ENCODE peak calls at places on chromosome 22, in five cellular contexts. M, L, K, F and T are unnamed samples.

GRCh38 chr22:48320048-48320655 is 1507.5 kb downstream of the BRD1 start:
- DNase-seq in M (no peak), L (no peak), K (no peak), F (no peak), T (no peak)

GRCh38 chr22:19260804-19261203 is 30.7 kb downstream of the CLTCL1 start:
- DNase-seq in M (no peak), L (no peak), K (no peak), F (no peak), T (no peak)

GRCh38 chr22:37242395-37242918 is 1.6 kb downstream of the RAC2 start:
- DNase-seq in M (no peak), L (peak; percentile 80), K (no peak), F (no peak), T (no peak)

GRCh38 chr22:42217752-42218280 is 52.6 kb downstream of the TCF20 start:
- DNase-seq in M (no peak), L (no peak), K (no peak), F (no peak), T (no peak)

GRCh38 chr22:37214431-37215025 is 2.3 kb upstream of the SSTR3 start:
- DNase-seq in M (no peak), L (no peak), K (no peak), F (peak; percentile 14), T (no peak)

GRCh38 chr22:22753526-22754267 is 109.3 kb downstream of the GGTLC2 start:
- DNase-seq in M (peak; percentile 68), L (peak; percentile 25), K (peak; percentile 8), F (peak; percentile 83), T (no peak)

GRCh38 chr22:46007848-46008261 is 30.9 kb upstream of the WNT7B start:
- DNase-seq in M (no peak), L (peak; percentile 74), K (no peak), F (no peak), T (peak; percentile 72)

GRCh38 chr22:42425989-42426355 is 6.2 kb downstream of the NFAM1 start:
- DNase-seq in M (no peak), L (no peak), K (no peak), F (no peak), T (no peak)

GRCh38 chr22:39288135-39288898 is 31.1 kb downstream of the RPL3 start:
- DNase-seq in M (no peak), L (no peak), K (no peak), F (no peak), T (no peak)

GRCh38 chr22:37563153-37564081 is 3.1 kb downstream of the CDC42EP1 start:
- DNase-seq in M (no peak), L (peak; percentile 85), K (peak; percentile 88), F (no peak), T (peak; percentile 27)

GRCh38 chr22:44537016-44537936 is 39.2 kb upstream of the RTL6 start:
- DNase-seq in M (peak; percentile 49), L (no peak), K (no peak), F (no peak), T (no peak)

GRCh38 chr22:45664136-45664646 is 7.4 kb upstream of the ATXN10 start:
- DNase-seq in M (no peak), L (no peak), K (no peak), F (no peak), T (no peak)

GRCh38 chr22:45976351-45977002 is 485 bp downstream of the WNT7B start:
- DNase-seq in M (no peak), L (no peak), K (no peak), F (no peak), T (no peak)

GRCh38 chr22:49955581-49956417 is 4.8 kb upstream of the PIM3 start:
- DNase-seq in M (no peak), L (no peak), K (no peak), F (no peak), T (no peak)

GRCh38 chr22:29172216-29172615 is 33.5 kb upstream of the EMID1 start:
- DNase-seq in M (no peak), L (no peak), K (no peak), F (no peak), T (no peak)

GRCh38 chr22:29820941-29821789 is 16.9 kb downstream of the ASCC2 start:
- DNase-seq in M (peak; percentile 75), L (peak; percentile 91), K (peak; percentile 4), F (no peak), T (no peak)

GRCh38 chr22:23497016-23497885 is 82.8 kb downstream of the IGLL1 start:
- DNase-seq in M (no peak), L (no peak), K (no peak), F (no peak), T (no peak)

GRCh38 chr22:36244522-36245391 is 5.4 kb upstream of the APOL2 start:
- DNase-seq in M (peak; percentile 71), L (no peak), K (peak; percentile 6), F (no peak), T (no peak)

GRCh38 chr22:34800265-34800664 is 265.7 kb upstream of the ISX start:
- DNase-seq in M (no peak), L (no peak), K (no peak), F (no peak), T (no peak)

GRCh38 chr22:38038890-38039812 is 18.1 kb upstream of the PICK1 start:
- DNase-seq in M (no peak), L (no peak), K (no peak), F (no peak), T (no peak)

GRCh38 chr22:44389181-44389580 is 76.4 kb upstream of the SHISAL1 start:
- DNase-seq in M (no peak), L (no peak), K (no peak), F (peak; percentile 14), T (no peak)

GRCh38 chr22:50176850-50177536 is 6.5 kb downstream of the PANX2 start:
- DNase-seq in M (no peak), L (no peak), K (no peak), F (no peak), T (no peak)

GRCh38 chr22:47164514-47165337 is 402.3 kb downstream of the TBC1D22A start:
- DNase-seq in M (no peak), L (no peak), K (no peak), F (peak; percentile 17), T (no peak)

GRCh38 chr22:30705710-30706651 is 11.3 kb downstream of the OSBP2 start:
- DNase-seq in M (peak; percentile 89), L (peak; percentile 63), K (no peak), F (peak; percentile 34), T (peak; percentile 38)

GRCh38 chr22:22553735-22554134 is 5.3 kb downstream of the PRAME start:
- DNase-seq in M (peak; percentile 53), L (no peak), K (no peak), F (no peak), T (no peak)

GRCh38 chr22:49296561-49296960 is 531.1 kb downstream of the BRD1 start:
- DNase-seq in M (no peak), L (no peak), K (no peak), F (no peak), T (no peak)